ENCODE peak calls at places on chromosomes 6 and 20, in seven cellular contexts. M is HCT116, D is GM23338, V is prostate gland, X is transverse colon, N is sigmoid colon, J is GM12878. S is an unnamed sample.

GRCh38 chr6:90233994-90234393 is 62.6 kb downstream of the BACH2 start:
- DNase-seq in N (no peak), V (no peak), D (no peak), X (peak), J (no peak), M (no peak), S (no peak)

GRCh38 chr6:68400396-68400795 is 234.7 kb upstream of the ADGRB3 start:
- DNase-seq in D (peak), X (no peak), J (no peak), N (no peak), M (no peak), V (no peak), S (no peak)

GRCh38 chr6:108594640-108595039 is 33.9 kb downstream of the FOXO3 start:
- DNase-seq in V (peak), J (no peak), N (no peak), D (no peak), M (no peak), X (no peak), S (no peak)

GRCh38 chr20:41380551-41381262 is 14.1 kb upstream of the EMILIN3 start:
- DNase-seq in D (no peak), J (no peak), N (peak), X (no peak), V (no peak), M (no peak), S (no peak)

GRCh38 chr6:129965096-129965495 is 53.3 kb upstream of the L3MBTL3 start:
- DNase-seq in D (no peak), X (no peak), V (no peak), M (no peak), N (no peak), J (no peak), S (no peak)

GRCh38 chr6:1652842-1653241 is 43.1 kb downstream of the FOXC1 start:
- DNase-seq in J (no peak), M (no peak), N (no peak), D (no peak), V (no peak), X (no peak), S (no peak)

GRCh38 chr6:137309078-137309762 is 90.0 kb upstream of the IFNGR1 start:
- DNase-seq in D (peak), M (peak), N (peak), X (peak), J (peak), V (peak), S (peak)

GRCh38 chr6:139588076-139588639 is 213.7 kb upstream of the CITED2 start:
- DNase-seq in D (no peak), N (no peak), M (peak), J (no peak), V (peak), X (peak), S (no peak)

GRCh38 chr6:151387581-151387980 is 3.8 kb downstream of the ZBTB2 start:
- DNase-seq in N (no peak), M (no peak), J (no peak), X (no peak), D (no peak), V (no peak), S (no peak)

GRCh38 chr6:13992417-13993055 is 67.8 kb downstream of the RNF182 start:
- DNase-seq in M (peak), V (no peak), X (no peak), N (no peak), J (no peak), D (no peak), S (no peak)

GRCh38 chr6:74458536-74458935 is 747.3 kb downstream of the COL12A1 start:
- DNase-seq in M (no peak), N (no peak), J (no peak), X (no peak), V (no peak), D (no peak), S (no peak)

GRCh38 chr6:16402501-16402900 is 164.1 kb downstream of the GMPR start:
- DNase-seq in V (no peak), J (no peak), M (no peak), D (no peak), N (no peak), X (no peak), S (no peak)

GRCh38 chr20:13717631-13718044 is 67.1 kb downstream of the ESF1 start:
- DNase-seq in N (no peak), D (peak), V (no peak), M (no peak), X (no peak), J (peak), S (no peak)

GRCh38 chr6:5318617-5319016 is 57.3 kb downstream of the FARS2 start:
- DNase-seq in N (no peak), M (no peak), D (no peak), V (no peak), J (no peak), X (no peak), S (no peak)

GRCh38 chr6:20875369-20875963 is 341.2 kb downstream of the CDKAL1 start:
- DNase-seq in J (no peak), M (no peak), X (no peak), N (no peak), V (peak), D (no peak), S (no peak)

GRCh38 chr6:33314943-33315752 is 1.3 kb upstream of the TAPBP start:
- DNase-seq in V (peak), J (no peak), D (peak), X (peak), M (no peak), N (peak), S (peak)

GRCh38 chr6:5513393-5513792 is 252.1 kb downstream of the FARS2 start:
- DNase-seq in M (no peak), X (no peak), D (no peak), V (no peak), J (no peak), N (no peak), S (no peak)

GRCh38 chr20:62296724-62297448 is 5.9 kb upstream of the ADRM1 start:
- DNase-seq in M (no peak), N (no peak), J (no peak), D (no peak), X (no peak), V (no peak), S (no peak)

GRCh38 chr6:162364488-162364887 is 363.1 kb downstream of the PRKN start:
- DNase-seq in M (no peak), N (no peak), D (no peak), J (no peak), V (no peak), X (no peak), S (no peak)

GRCh38 chr6:107102414-107102805 is 12.9 kb downstream of the BEND3 start:
- DNase-seq in J (no peak), N (peak), D (no peak), V (no peak), X (no peak), M (no peak), S (no peak)

GRCh38 chr20:25529295-25529951 is 55.9 kb downstream of the NINL start:
- DNase-seq in D (no peak), J (no peak), X (no peak), V (no peak), M (no peak), N (no peak), S (no peak)

GRCh38 chr6:73180076-73180717 is 45.1 kb downstream of the KHDC1L start:
- DNase-seq in J (no peak), X (no peak), V (no peak), D (no peak), N (no peak), M (no peak), S (no peak)
- H3K4me3 ChIP-seq in J (no peak), X (no peak), V (no peak), D (no peak), N (no peak), M (no peak), S (no peak)

GRCh38 chr6:44250067-44250717 is 3.3 kb downstream of the HSP90AB1 start:
- DNase-seq in V (no peak), D (no peak), X (no peak), J (no peak), N (no peak), M (no peak), S (no peak)

GRCh38 chr6:44249082-44249748 is 2.3 kb downstream of the HSP90AB1 start:
- DNase-seq in J (no peak), V (no peak), D (no peak), N (no peak), M (no peak), X (no peak), S (no peak)

GRCh38 chr6:44248579-44248978 is 1.7 kb downstream of the HSP90AB1 start:
- DNase-seq in M (no peak), D (no peak), N (no peak), X (no peak), J (no peak), V (no peak), S (no peak)

GRCh38 chr6:44251576-44252524 is 4.9 kb downstream of the HSP90AB1 start:
- DNase-seq in X (no peak), J (no peak), N (no peak), M (no peak), V (no peak), D (no peak), S (no peak)

GRCh38 chr6:44250718-44251123 is 3.8 kb downstream of the HSP90AB1 start:
- DNase-seq in M (no peak), J (no peak), V (no peak), N (no peak), D (no peak), X (no peak), S (no peak)
- TF ChIP-seq POLR2AphosphoS5 in M (no peak), J (peak), V (no peak), N (no peak), D (peak), X (no peak), S (no peak)

GRCh38 chr6:96610019-96610418 is 47.1 kb downstream of the FHL5 start:
- DNase-seq in M (no peak), N (no peak), D (no peak), X (no peak), V (no peak), J (no peak), S (no peak)
- H3K4me3 ChIP-seq in M (no peak), N (no peak), D (no peak), X (no peak), V (no peak), J (no peak), S (no peak)

DNA sequence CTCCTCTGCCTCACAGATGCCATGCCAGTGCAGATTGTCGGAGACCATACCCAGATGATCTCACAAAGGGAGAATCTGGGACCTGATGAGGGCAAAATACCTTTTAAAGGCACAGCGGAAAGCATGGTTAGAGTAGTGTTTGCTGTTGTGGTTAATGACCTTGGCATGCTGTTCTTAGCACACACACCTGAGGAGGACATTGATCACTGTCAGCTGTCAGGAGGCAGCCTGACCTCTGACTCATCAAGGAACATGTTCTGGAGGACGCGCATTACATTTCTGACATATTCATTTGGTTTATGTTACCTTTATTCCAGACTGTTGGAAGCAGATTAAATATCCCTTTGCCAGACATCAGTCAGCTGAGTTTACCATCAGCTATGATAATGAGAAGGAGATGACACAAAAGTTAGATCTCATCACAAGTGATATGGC is 57.1 kb downstream of the GOPC start:
- DNase-seq in X (no peak), V (no peak), M (no peak), N (no peak), D (no peak), J (no peak), S (no peak)
- TF ChIP-seq POLR2AphosphoS5 in X (no peak), V (no peak), M (no peak), N (no peak), D (no peak), J (no peak), S (no peak)

GRCh38 chr6:29847871-29848630 is 20.4 kb downstream of the HLA-G start:
- DNase-seq in D (peak), M (peak), V (peak), X (peak), N (peak), J (peak), S (peak)

GRCh38 chr6:29853245-29853644 is 25.6 kb downstream of the HLA-G start:
- DNase-seq in V (no peak), D (no peak), X (no peak), M (no peak), J (no peak), N (no peak), S (no peak)

GRCh38 chr6:29845405-29846006 is 17.9 kb downstream of the HLA-G start:
- DNase-seq in X (peak), J (peak), M (peak), D (no peak), V (no peak), N (no peak), S (no peak)

GRCh38 chr6:29851190-29851589 is 23.6 kb downstream of the HLA-G start:
- DNase-seq in V (no peak), D (no peak), N (no peak), M (no peak), J (no peak), X (no peak), S (no peak)

DNA sequence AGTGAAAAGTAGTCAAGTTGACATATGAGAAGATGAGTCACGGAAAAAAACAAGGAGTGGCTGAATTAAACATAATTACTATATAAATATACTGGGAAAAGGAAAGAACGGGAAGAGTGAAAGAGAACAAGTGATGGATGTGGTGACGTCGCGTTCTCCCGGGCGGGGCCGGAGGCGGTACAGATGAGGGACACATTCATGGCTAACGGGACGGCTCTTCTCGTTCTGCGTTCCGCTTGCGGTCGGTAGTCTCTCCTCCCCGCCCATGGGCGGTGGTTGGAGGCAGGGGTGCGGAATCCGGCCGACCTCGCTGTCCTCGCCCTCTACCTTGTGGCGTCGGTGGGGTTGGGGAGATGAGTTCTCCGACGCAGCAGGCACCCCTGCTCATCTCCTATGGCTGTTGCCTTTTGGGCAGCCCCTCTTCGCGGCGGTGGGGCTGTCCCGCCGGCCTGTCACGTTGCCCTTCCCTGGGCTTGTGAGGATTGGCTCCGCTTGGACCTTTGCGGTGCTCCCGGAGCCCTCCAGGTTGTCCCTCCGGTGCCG is 22.5 kb downstream of the HLA-G start:
- DNase-seq in N (peak), D (peak), X (peak), V (no peak), M (no peak), J (no peak), S (no peak)
- H3K4me3 ChIP-seq in N (peak), D (peak), X (peak), V (no peak), M (no peak), J (no peak), S (no peak)

DNA sequence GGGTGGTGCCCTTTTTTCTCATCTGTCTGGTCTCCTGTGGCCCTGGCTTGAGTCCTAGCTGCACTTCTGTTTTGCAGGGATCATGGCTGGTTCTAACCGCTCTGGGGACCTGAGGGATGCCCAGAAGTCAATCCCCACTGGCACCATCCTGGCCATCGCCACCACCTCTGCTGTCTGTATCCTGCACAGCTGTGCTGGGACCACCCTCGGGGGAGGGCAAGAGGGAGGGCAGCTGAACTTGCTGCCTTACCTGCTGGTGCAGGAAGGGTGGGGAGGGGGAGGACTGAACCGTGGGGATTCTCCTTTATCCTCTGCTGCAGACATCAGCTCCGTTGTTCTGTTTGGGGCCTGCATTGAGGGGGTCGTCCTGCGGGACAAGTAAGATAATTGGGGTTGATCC is 14.5 kb downstream of the SLC12A5 start:
- DNase-seq in D (no peak), V (no peak), M (no peak), J (no peak), X (no peak), N (no peak), S (no peak)
- TF ChIP-seq POLR2AphosphoS5 in D (no peak), V (no peak), M (no peak), J (no peak), X (no peak), N (no peak), S (no peak)

GRCh38 chr20:36154696-36155628 is at the start of gene EPB41L1:
- DNase-seq in J (no peak), D (peak), X (no peak), M (no peak), V (peak), N (peak), S (no peak)

GRCh38 chr20:36153754-36154695 is 515 bp upstream of the EPB41L1 start:
- DNase-seq in V (peak), M (no peak), N (peak), D (peak), J (no peak), X (peak), S (peak)

GRCh38 chr20:36155629-36155971 is 1.1 kb downstream of the EPB41L1 start:
- DNase-seq in D (no peak), X (no peak), N (no peak), V (no peak), M (no peak), J (no peak), S (no peak)

GRCh38 chr20:36157610-36158009 is 3.1 kb downstream of the EPB41L1 start:
- DNase-seq in V (no peak), X (no peak), N (no peak), J (no peak), M (no peak), D (no peak), S (no peak)

GRCh38 chr20:36155991-36156390 is 1.5 kb downstream of the EPB41L1 start:
- DNase-seq in V (no peak), N (no peak), M (no peak), J (no peak), X (no peak), D (no peak), S (no peak)
- H3K4me3 ChIP-seq in V (no peak), N (no peak), M (no peak), J (no peak), X (no peak), D (no peak), S (no peak)

GRCh38 chr20:48910360-48910781 is 11.1 kb upstream of the ARFGEF2 start:
- DNase-seq in M (no peak), J (no peak), X (no peak), N (no peak), D (no peak), V (no peak), S (no peak)
- TF ChIP-seq POLR2AphosphoS5 in M (no peak), J (no peak), X (no peak), N (no peak), D (no peak), V (no peak), S (no peak)

DNA sequence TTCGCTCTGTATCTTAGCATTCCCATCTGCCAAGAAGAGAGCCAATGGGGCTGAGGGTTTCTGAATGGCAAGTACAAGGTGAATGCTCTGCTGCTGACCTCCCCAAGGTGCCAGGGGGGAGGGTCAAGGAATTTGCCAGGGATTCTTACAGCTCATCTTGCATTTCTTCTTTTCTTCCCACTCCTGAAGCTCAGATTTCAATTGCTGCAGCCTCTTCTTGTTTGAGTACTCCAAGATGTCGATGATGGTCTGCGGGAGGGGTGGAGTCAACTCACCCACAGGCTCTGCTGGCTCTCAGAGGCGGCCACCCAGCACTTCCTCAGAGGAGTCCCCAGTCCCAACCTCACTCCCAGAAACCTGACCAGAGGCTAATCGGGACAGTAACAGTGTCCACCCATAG is 12.4 kb downstream of the C20orf96 start:
- DNase-seq in V (no peak), X (no peak), D (no peak), J (no peak), M (no peak), N (no peak), S (no peak)
- H3K4me3 ChIP-seq in V (no peak), X (no peak), D (peak), J (no peak), M (no peak), N (no peak), S (peak)

S was measured in breast epithelium.